ENCODE peak calls at places on chromosome 11, in eight cellular contexts. E, V, H, C, L, M, P and N are unnamed samples. For H3K4me1, the result is how much of the 10 kb centered on the place peaks cover.

GRCh38 chr11:19910931-19911330 is 198.3 kb downstream of the NAV2 start:
- DNase-seq in M (no peak), P (no peak), C (no peak), H (no peak), V (no peak), E (no peak), L (no peak), N (no peak)

GRCh38 chr11:119421941-119422504 is 949 bp downstream of the THY1 start:
- DNase-seq in C (no peak), V (no peak), P (no peak), M (no peak), H (peak), E (no peak), L (no peak), N (peak)

GRCh38 chr11:114142646-114143045 is 83.1 kb downstream of the ZBTB16 start:
- DNase-seq in L (no peak), H (no peak), V (no peak), M (no peak), C (no peak), E (no peak), P (no peak), N (no peak)

GRCh38 chr11:30171661-30172060 is 59.2 kb upstream of the FSHB start:
- DNase-seq in C (no peak), E (no peak), M (peak), L (no peak), P (no peak), H (no peak), V (no peak), N (no peak)

GRCh38 chr11:96215094-96215782 is 127.8 kb downstream of the MAML2 start:
- DNase-seq in L (no peak), E (no peak), H (peak), M (no peak), P (peak), V (no peak), C (no peak), N (no peak)

GRCh38 chr11:30567148-30567547 is 19.0 kb downstream of the MPPED2 start:
- DNase-seq in H (no peak), P (no peak), M (no peak), E (no peak), L (no peak), V (no peak), C (no peak), N (no peak)

GRCh38 chr11:111920908-111921307 is 2.2 kb downstream of the C11orf52 start:
- DNase-seq in M (no peak), H (no peak), L (no peak), C (no peak), E (no peak), V (no peak), P (no peak), N (no peak)

GRCh38 chr11:106724293-106724892 is 293.9 kb downstream of the GUCY1A2 start:
- DNase-seq in L (no peak), P (peak), H (peak), E (no peak), M (no peak), C (no peak), V (no peak), N (no peak)

GRCh38 chr11:16928052-16928451 is 86.2 kb downstream of the PLEKHA7 start:
- DNase-seq in C (no peak), P (no peak), V (no peak), E (no peak), L (no peak), M (no peak), H (no peak), N (no peak)

GRCh38 chr11:86099727-86100320 is 30.9 kb upstream of the PICALM start:
- DNase-seq in C (no peak), M (no peak), H (peak), V (no peak), L (no peak), P (peak), E (no peak), N (no peak)

GRCh38 chr11:57491371-57492061 is 24.0 kb downstream of the SLC43A1 start:
- DNase-seq in E (no peak), H (no peak), L (no peak), P (peak), C (no peak), V (no peak), M (peak), N (peak)

GRCh38 chr11:126978155-126978554 is 22.4 kb downstream of the KIRREL3 start:
- DNase-seq in M (no peak), V (no peak), H (no peak), L (no peak), P (no peak), C (no peak), E (no peak), N (no peak)

GRCh38 chr11:45930031-45930794 is 7.8 kb downstream of the LARGE2 start:
- DNase-seq in L (peak), M (peak), C (no peak), P (no peak), V (peak), E (peak), H (no peak), N (no peak)

GRCh38 chr11:331332-332060 is 10.8 kb upstream of the IFITM3 start:
- DNase-seq in E (no peak), H (no peak), V (peak), C (no peak), P (no peak), L (no peak), M (no peak), N (no peak)

GRCh38 chr11:76700177-76701100 is 29.9 kb upstream of the LRRC32 start:
- DNase-seq in E (no peak), C (peak), H (peak), M (no peak), L (no peak), V (no peak), P (peak), N (no peak)

GRCh38 chr11:14445542-14446530 is 53.8 kb downstream of the COPB1 start:
- DNase-seq in E (no peak), C (no peak), M (no peak), L (no peak), P (no peak), V (no peak), H (peak), N (no peak)

GRCh38 chr11:134332189-134332631 is 422 bp downstream of the GLB1L2 start:
- DNase-seq in L (no peak), P (no peak), C (peak), V (peak), H (no peak), M (no peak), E (no peak), N (peak)

GRCh38 chr11:104700609-104701008 is 197.7 kb downstream of the CASP12 start:
- DNase-seq in E (no peak), P (no peak), M (no peak), L (no peak), H (peak), V (no peak), C (no peak), N (no peak)

GRCh38 chr11:40161855-40162410 is 1297.5 kb downstream of the LRRC4C start:
- DNase-seq in L (no peak), M (no peak), C (no peak), E (no peak), H (no peak), V (no peak), P (no peak), N (no peak)

GRCh38 chr11:59918494-59918893 is 19.7 kb upstream of the OOSP1 start:
- DNase-seq in C (no peak), V (no peak), E (no peak), H (no peak), M (no peak), P (no peak), L (no peak), N (no peak)

GRCh38 chr11:88603499-88603898 is 266.0 kb upstream of the CTSC start:
- DNase-seq in H (peak), L (no peak), M (no peak), V (no peak), E (no peak), P (no peak), C (no peak), N (no peak)

GRCh38 chr11:88604255-88604654 is 266.7 kb upstream of the CTSC start:
- DNase-seq in E (no peak), H (peak), P (no peak), C (no peak), M (no peak), L (no peak), V (no peak), N (no peak)
- H3K27ac ChIP-seq in E (no peak), H (no peak), P (no peak), C (no peak), M (no peak), L (no peak), V (no peak), N (no peak)

GRCh38 chr11:64923944-64924909 is at the start of gene PPP2R5B:
- DNase-seq in L (peak), H (peak), E (peak), C (peak), V (peak), P (peak), M (peak), N (peak)
- TF ChIP-seq POLR2A in L (no peak), H (peak), E (no peak), C (peak), V (peak), P (peak), M (no peak), N (no peak)

DNA sequence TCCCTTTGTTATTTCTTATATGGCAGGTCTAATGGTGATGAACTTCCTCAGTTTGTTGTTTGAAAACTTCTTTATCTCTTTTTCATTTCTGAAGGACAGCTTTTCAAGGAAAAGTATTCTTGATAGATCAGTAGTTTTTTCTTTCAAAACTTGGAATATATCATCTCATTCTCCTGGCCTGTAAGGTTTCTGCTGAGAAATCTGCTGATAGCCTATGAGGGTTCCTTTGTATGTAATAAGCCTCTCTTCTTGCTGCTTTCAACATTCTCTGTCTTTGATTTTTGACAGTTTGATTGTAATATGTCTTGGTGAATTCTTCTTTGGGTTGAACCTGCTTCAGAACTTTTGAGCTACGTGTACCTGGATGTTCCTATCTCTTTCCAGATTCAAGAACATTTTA is 46.0 kb downstream of the PIWIL4 start:
- DNase-seq in V (no peak), C (no peak), L (no peak), M (no peak), H (no peak), P (no peak), E (no peak), N (no peak)
- H3K4me1 ChIP-seq in V (under half), C (under half), L (under half), M (under half), H (under half), P (under half), E (under half), N (under half)

GRCh38 chr11:47726878-47727514 is 11.8 kb upstream of the AGBL2 start:
- DNase-seq in P (no peak), H (no peak), C (no peak), L (no peak), M (no peak), E (no peak), V (no peak), N (no peak)

GRCh38 chr11:47725445-47726442 is 10.6 kb upstream of the AGBL2 start:
- DNase-seq in M (no peak), C (no peak), P (no peak), H (no peak), E (no peak), V (no peak), L (no peak), N (no peak)

GRCh38 chr11:47724041-47724729 is 9.0 kb upstream of the AGBL2 start:
- DNase-seq in V (no peak), P (peak), C (peak), L (no peak), H (peak), M (no peak), E (no peak), N (peak)

GRCh38 chr11:47720651-47721050 is 5.5 kb upstream of the AGBL2 start:
- DNase-seq in H (no peak), V (no peak), M (no peak), C (no peak), E (no peak), P (no peak), L (no peak), N (no peak)

GRCh38 chr11:47723041-47723440 is 7.9 kb upstream of the AGBL2 start:
- DNase-seq in M (no peak), V (no peak), H (no peak), C (no peak), E (no peak), L (no peak), P (no peak), N (no peak)
- H3K27ac ChIP-seq in M (no peak), V (no peak), H (no peak), C (no peak), E (peak), L (no peak), P (no peak), N (no peak)

GRCh38 chr11:64376071-64376470 is 17.1 kb downstream of the RPS6KA4 start:
- DNase-seq in H (no peak), L (no peak), P (no peak), C (no peak), M (no peak), V (no peak), E (no peak), N (no peak)

GRCh38 chr11:64372021-64372420 is 13.1 kb downstream of the RPS6KA4 start:
- DNase-seq in P (no peak), V (no peak), E (no peak), L (no peak), M (no peak), H (no peak), C (no peak), N (no peak)

GRCh38 chr11:64371201-64371600 is 12.2 kb downstream of the RPS6KA4 start:
- DNase-seq in M (no peak), V (no peak), E (no peak), L (no peak), P (no peak), C (no peak), H (no peak), N (no peak)

GRCh38 chr11:64373598-64373974 is 14.6 kb downstream of the RPS6KA4 start:
- DNase-seq in C (no peak), P (no peak), V (no peak), L (no peak), E (no peak), H (no peak), M (no peak), N (no peak)

DNA sequence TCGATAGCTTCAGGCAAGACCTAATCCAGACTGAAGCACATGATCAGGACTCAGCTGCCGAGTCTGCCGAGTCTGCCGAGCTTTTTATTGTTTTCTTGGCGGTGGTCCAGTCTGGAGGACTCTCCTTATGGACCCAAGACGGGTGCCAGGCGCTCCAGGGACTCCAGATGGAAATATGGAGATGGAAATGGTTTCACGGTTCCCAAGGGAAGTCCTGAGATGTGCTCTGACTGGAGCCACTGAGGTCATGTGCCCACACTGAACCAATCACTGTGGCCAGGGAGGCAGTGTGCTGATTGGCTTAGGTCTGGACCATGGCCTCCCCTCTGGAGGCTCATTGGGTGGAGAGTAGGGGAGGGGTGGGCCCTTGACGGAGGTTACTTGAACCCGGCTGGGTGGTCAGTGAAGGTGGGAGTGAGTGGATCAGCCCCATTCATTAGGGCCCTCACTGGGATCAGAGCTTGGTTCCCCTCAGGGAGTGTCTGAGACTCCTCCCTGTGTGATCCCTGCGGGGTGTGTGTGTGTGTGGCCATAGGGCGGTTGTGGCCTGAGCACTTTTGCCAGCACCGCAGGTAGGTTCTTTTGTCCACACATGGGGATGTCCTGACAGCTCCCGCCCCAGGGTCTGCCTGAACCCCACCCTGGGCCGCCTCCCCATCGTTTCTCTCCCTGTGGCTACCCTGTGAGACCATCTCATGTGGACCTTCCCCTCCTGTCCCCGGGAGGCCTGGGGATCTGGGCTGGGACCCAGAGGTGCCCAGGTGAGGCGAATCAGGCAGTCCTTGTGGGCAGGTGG is 14.0 kb downstream of the RPS6KA4 start:
- DNase-seq in E (no peak), L (no peak), P (peak), H (no peak), C (no peak), V (no peak), M (no peak), N (peak)
- TF ChIP-seq POLR2A in E (no peak), L (no peak), P (peak), H (no peak), C (no peak), V (no peak), M (no peak), N (no peak)

DNA sequence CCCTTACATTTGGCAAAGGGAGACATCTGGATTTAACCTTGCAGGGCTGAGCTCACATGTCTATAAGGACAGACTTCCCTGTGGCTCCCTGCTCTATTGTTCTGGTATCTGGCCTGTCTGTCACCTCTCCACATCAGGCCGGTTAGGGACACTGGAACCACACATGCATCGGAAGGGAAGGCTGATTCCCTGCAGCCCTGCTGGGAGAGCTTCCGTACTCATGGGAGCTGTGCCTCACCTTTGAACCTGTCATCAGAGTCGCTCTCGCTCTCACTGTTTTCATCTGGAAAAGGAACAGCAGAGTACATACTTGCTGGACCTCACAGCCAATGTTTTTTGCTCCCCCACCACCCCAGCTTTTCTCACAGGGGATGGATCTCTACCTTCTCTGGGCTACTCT is 31.2 kb downstream of the RPL27A start:
- DNase-seq in E (no peak), H (no peak), L (no peak), P (no peak), C (no peak), V (no peak), M (no peak), N (no peak)
- H3K4me1 ChIP-seq in E (half or more), H (under half), L (under half), P (under half), C (under half), V (half or more), M (under half), N (under half)

DNA sequence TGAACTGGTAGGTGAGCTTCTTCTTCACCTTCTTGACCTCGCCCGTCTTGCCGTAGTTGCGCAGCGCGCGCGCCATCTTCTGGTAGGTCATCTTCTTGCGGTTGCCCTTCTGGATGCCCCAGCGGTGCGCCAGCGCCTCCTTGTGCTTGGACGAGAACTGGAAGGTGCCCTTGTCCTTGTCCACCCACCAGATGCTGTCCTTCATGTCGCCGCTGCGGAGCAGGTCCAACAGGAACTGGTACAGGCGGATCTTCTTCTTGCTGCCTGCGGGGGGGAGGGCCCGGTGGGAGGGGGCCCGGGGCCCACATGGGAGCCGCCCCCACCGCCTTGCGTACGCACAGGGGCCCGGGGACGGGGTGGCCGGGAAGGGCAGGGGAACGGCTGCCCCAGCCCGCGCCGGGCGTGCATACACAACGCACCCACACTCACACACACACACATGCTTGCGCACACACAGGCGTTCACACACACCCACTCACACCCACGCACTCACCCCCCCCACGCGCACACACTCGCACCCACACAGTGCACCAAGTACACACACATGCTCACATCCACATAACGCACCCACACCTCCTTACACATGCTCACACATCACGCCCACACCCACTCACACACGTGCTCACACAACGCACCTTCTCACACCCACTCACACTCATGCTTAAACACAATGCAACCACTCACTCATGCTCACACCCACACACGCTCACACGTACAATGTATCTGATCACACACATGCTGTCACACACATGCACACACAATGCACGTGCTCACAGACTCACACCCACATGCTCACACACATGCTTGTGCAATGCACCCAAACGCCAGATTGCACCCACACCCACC is 3.0 kb upstream of the MYBPC3 start:
- DNase-seq in H (peak), E (peak), P (peak), L (no peak), C (peak), M (peak), V (peak), N (peak)
- H3K27ac ChIP-seq in H (no peak), E (peak), P (peak), L (peak), C (peak), M (peak), V (peak), N (no peak)

GRCh38 chr11:2445948-2446551 is 1.2 kb downstream of the KCNQ1 start:
- DNase-seq in V (no peak), P (no peak), H (no peak), C (no peak), L (no peak), M (peak), E (no peak), N (no peak)
- TF ChIP-seq POLR2A in V (no peak), P (no peak), H (no peak), C (no peak), L (no peak), M (no peak), E (no peak), N (no peak)